ENCODE peak calls at places on chromosomes 1 and 21, in seven cellular contexts. G is Calu3, Z is fibroblast of mammary gland, V is ovary, J is foreskin keratinocyte, O is A172, E is HFFc6. Q is an unnamed sample.

GRCh38 chr1:234597894-234598293 is 12.1 kb downstream of the IRF2BP2 start:
- DNase-seq in G (peak; percentile 75), Z (peak; percentile 72), V (no peak), J (peak; percentile 30), O (peak; percentile 63), E (no peak), Q (peak; percentile 61)

GRCh38 chr1:209651148-209651547 is 1.1 kb downstream of the LAMB3 start:
- DNase-seq in G (peak; percentile 91), Z (peak; percentile 82), V (no peak), J (peak; percentile 51), O (peak; percentile 92), E (peak; percentile 82), Q (peak; percentile 62)

GRCh38 chr1:234691567-234691966 is 81.6 kb upstream of the IRF2BP2 start:
- DNase-seq in G (no peak), Z (peak; percentile 62), V (no peak), J (peak; percentile 22), O (peak; percentile 29), E (peak; percentile 8), Q (no peak)

GRCh38 chr1:211335507-211336157 is 9.0 kb downstream of the TRAF5 start:
- DNase-seq in G (no peak), Z (no peak), V (no peak), J (no peak), O (no peak), E (no peak), Q (no peak)

GRCh38 chr1:200314085-200314750 is 95.6 kb downstream of the ZNF281 start:
- DNase-seq in G (peak; percentile 28), Z (peak; percentile 64), V (no peak), J (no peak), O (no peak), E (peak; percentile 67), Q (no peak)

GRCh38 chr1:230797376-230798186 is 50.4 kb downstream of the CAPN9 start:
- DNase-seq in G (peak; percentile 73), Z (peak; percentile 73), V (peak; percentile 74), J (peak; percentile 26), O (peak; percentile 65), E (peak; percentile 68), Q (peak; percentile 81)

GRCh38 chr1:116724765-116725375 is 29.4 kb upstream of the CD2 start:
- DNase-seq in G (peak; percentile 74), Z (peak; percentile 65), V (peak; percentile 30), J (peak; percentile 51), O (peak; percentile 49), E (peak; percentile 49), Q (peak; percentile 62)

GRCh38 chr21:35232545-35233176 is 183.6 kb upstream of the RUNX1 start:
- DNase-seq in G (peak; percentile 68), Z (peak; percentile 88), V (no peak), J (no peak), O (peak; percentile 98), E (peak; percentile 81), Q (peak; percentile 71)

GRCh38 chr1:204409878-204410763 is 1.5 kb downstream of the PPP1R15B start:
- DNase-seq in G (no peak), Z (no peak), V (no peak), J (no peak), O (no peak), E (no peak), Q (no peak)

GRCh38 chr1:164641353-164641730 is 82.4 kb downstream of the PBX1 start:
- DNase-seq in G (no peak), Z (peak; percentile 57), V (no peak), J (no peak), O (peak; percentile 30), E (peak; percentile 24), Q (no peak)

Q was measured in mesendoderm.